ENCODE peak calls at places on chromosome 14, in five cellular contexts. C is heart left ventricle, Q is uterus, S is spleen, M is HL-60. P is an unnamed sample.

GRCh38 chr14:64525354-64525753 is 15.2 kb upstream of the HSPA2 start:
- DNase-seq in S (no peak), Q (no peak), C (no peak), M (no peak), P (no peak)

GRCh38 chr14:55689971-55690871 is 110.2 kb downstream of the KTN1 start:
- DNase-seq in S (no peak), Q (no peak), C (no peak), M (no peak), P (no peak)

GRCh38 chr14:47917344-47917954 is 242.0 kb upstream of the MDGA2 start:
- DNase-seq in Q (no peak), S (no peak), C (no peak), M (no peak), P (no peak)

GRCh38 chr14:90658541-90658967 is 157.7 kb downstream of the TTC7B start:
- DNase-seq in S (no peak), C (no peak), Q (no peak), M (peak; percentile 31), P (no peak)

GRCh38 chr14:104036250-104036649 is 49.2 kb upstream of the ASPG start:
- DNase-seq in Q (no peak), C (no peak), M (no peak), S (no peak), P (no peak)

GRCh38 chr14:88660056-88660455 is 97.2 kb downstream of the ZC3H14 start:
- DNase-seq in Q (no peak), S (no peak), C (no peak), M (no peak), P (no peak)

GRCh38 chr14:20679907-20680306 is 4.5 kb upstream of the RNASE4 start:
- DNase-seq in Q (peak; percentile 26), S (no peak), M (no peak), C (no peak), P (no peak)

GRCh38 chr14:68564236-68564825 is 228.5 kb downstream of the ZFP36L1 start:
- DNase-seq in C (no peak), M (no peak), S (no peak), Q (no peak), P (no peak)

GRCh38 chr14:99527026-99527425 is 45.8 kb downstream of the CCNK start:
- DNase-seq in C (no peak), M (no peak), S (no peak), Q (no peak), P (no peak)

GRCh38 chr14:101340556-101340955 is 220.7 kb upstream of the DIO3 start:
- DNase-seq in Q (no peak), S (no peak), M (no peak), C (no peak), P (no peak)

GRCh38 chr14:56005580-56006053 is 112.6 kb upstream of the PELI2 start:
- DNase-seq in C (no peak), S (no peak), M (no peak), Q (no peak), P (no peak)

GRCh38 chr14:91380610-91381371 is 36.8 kb downstream of the CCDC88C start:
- DNase-seq in Q (peak; percentile 41), M (peak; percentile 85), C (peak; percentile 60), S (no peak), P (no peak)

GRCh38 chr14:65334765-65335411 is 77.6 kb upstream of the FUT8 start:
- DNase-seq in C (no peak), S (no peak), M (no peak), Q (no peak), P (no peak)

GRCh38 chr14:91897121-91897701 is 29.9 kb upstream of the TC2N start:
- DNase-seq in S (no peak), C (peak; percentile 74), Q (peak; percentile 63), M (no peak), P (peak; percentile 42)

GRCh38 chr14:72619071-72619710 is 274.7 kb downstream of the DPF3 start:
- DNase-seq in M (no peak), S (no peak), C (peak; percentile 37), Q (no peak), P (no peak)

GRCh38 chr14:50759800-50760543 is 71.0 kb downstream of the NIN start:
- DNase-seq in Q (no peak), S (no peak), M (no peak), C (no peak), P (no peak)

GRCh38 chr14:76922092-76922491 is 95.9 kb downstream of the LRRC74A start:
- DNase-seq in C (no peak), M (no peak), Q (no peak), S (no peak), P (no peak)

GRCh38 chr14:61470954-61471279 is 149.5 kb downstream of the PRKCH start:
- DNase-seq in S (no peak), C (no peak), Q (no peak), M (no peak), P (no peak)

GRCh38 chr14:88879016-88879415 is 54.6 kb downstream of the TTC8 start:
- DNase-seq in Q (no peak), S (no peak), M (peak; percentile 21), C (no peak), P (peak; percentile 43)

GRCh38 chr14:96493178-96493577 is 9.0 kb upstream of the PAPOLA start:
- DNase-seq in M (no peak), Q (no peak), C (no peak), S (no peak), P (no peak)

GRCh38 chr14:85934886-85935254 is 404.9 kb downstream of the FLRT2 start:
- DNase-seq in S (no peak), C (no peak), M (no peak), Q (no peak), P (no peak)

GRCh38 chr14:101189962-101190560 is 286.5 kb upstream of the RTL1 start:
- DNase-seq in C (no peak), M (no peak), Q (no peak), S (no peak), P (no peak)

GRCh38 chr14:80764496-80764895 is 177.0 kb downstream of the CEP128 start:
- DNase-seq in C (no peak), M (no peak), S (no peak), Q (no peak), P (no peak)

GRCh38 chr14:58281969-58282368 is 16.4 kb upstream of the ARID4A start:
- DNase-seq in S (no peak), M (no peak), Q (no peak), C (no peak), P (no peak)

GRCh38 chr14:67680121-67680602 is 5.7 kb upstream of the VTI1B start:
- DNase-seq in S (no peak), Q (no peak), C (no peak), M (no peak), P (no peak)

GRCh38 chr14:70658899-70659298 is 17.2 kb downstream of the TTC9 start:
- DNase-seq in Q (no peak), S (no peak), C (no peak), M (peak; percentile 38), P (no peak)

GRCh38 chr14:70663707-70664179 is 22.0 kb downstream of the TTC9 start:
- DNase-seq in M (no peak), S (no peak), C (no peak), Q (no peak), P (peak; percentile 82)

GRCh38 chr14:70662080-70662479 is 20.4 kb downstream of the TTC9 start:
- DNase-seq in M (no peak), Q (no peak), S (no peak), C (no peak), P (no peak)

GRCh38 chr14:70662816-70663215 is 21.1 kb downstream of the TTC9 start:
- DNase-seq in Q (no peak), S (no peak), C (no peak), M (no peak), P (no peak)

DNA sequence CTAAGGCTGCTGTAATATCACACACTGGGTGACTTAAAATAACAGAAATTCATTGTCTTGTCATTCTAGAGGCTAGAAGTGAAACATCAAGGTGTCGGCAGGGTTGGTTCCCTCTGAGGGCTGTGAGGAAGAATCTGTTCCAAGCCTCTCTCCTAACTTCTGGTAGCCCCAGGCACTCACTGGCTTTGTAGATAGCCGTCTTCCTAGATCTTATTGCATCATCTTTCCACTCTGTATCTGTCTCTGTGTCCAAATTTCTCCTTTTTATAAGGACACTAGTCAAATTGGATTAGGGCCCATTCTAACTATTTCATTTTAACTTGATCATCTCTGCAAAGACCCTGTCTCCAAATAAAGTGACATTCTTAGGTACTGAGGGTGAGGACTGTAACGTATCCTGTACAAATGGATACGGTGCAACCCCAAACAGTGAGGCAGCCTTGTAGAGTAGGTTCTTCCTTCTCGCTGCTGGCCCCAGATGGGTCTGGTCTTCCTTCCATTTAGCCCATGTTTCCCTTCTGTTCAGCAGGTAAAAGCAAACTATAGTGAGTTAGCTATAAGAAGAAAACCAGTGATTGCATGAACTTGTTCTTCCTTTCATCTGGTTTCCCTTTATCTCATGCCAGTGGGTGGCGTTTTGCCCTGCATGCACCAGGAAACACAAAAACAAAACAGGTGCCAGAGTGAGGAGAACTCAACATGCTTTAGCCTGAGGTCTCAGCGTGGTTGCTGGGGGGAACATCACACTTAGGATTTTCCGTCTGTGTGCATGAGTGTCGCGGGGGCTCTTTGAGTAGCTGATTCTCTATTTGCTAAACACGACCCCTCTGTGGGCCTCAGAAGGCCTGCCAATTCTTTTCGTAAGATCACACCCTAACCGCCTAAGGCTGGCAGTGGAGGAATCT is 19.5 kb downstream of the TTC9 start:
- DNase-seq in M (peak; percentile 28), Q (no peak), S (no peak), C (no peak), P (no peak)
- TF ChIP-seq CTCF in M (no peak), Q (no peak), S (no peak), C (no peak), P (no peak)

DNA sequence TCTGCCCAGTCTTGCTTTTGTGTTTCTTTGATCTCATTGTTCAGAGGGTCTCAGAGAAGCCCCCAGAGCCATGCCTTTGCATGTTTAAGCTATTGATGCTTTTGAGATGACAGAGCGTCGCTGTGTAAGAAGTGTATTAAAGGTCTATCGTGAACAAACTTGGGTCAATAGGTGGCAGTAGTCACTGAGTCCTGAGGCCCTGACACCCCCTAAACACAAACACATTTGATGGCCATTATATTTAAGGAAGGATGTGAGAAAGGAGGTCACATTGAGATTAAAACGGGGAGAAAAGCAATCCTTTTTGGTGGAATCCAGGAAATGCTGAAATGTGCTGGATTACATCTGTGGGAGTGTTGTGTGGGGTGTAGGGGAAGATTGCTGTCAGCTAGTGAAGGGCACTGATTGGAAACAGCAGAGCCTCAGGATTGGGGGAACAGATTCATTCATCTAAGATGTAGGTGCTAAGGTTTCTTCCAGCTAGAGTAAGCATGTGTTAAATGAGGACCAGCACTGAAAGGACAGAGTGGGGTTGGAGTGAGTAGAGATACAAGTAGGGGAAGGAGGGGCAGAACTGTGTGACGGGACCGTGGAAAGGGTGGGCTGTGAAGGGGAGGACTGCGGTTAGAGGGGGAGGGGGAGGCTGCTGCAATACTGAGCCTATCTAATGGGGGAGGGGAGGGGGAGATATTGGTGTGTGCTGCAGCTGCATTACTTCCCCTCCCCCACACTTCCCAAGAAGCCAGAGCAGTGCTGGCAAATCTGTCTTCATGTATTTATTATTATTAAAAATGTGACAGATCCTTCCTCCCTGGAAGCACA is 12.7 kb downstream of the NGDN start:
- DNase-seq in M (no peak), C (no peak), Q (no peak), S (no peak), P (no peak)
- H3K4me3 ChIP-seq in M (no peak overlapping the region), C (no peak overlapping the region), Q (no peak overlapping the region), S (no peak overlapping the region), P (no peak overlapping the region)

DNA sequence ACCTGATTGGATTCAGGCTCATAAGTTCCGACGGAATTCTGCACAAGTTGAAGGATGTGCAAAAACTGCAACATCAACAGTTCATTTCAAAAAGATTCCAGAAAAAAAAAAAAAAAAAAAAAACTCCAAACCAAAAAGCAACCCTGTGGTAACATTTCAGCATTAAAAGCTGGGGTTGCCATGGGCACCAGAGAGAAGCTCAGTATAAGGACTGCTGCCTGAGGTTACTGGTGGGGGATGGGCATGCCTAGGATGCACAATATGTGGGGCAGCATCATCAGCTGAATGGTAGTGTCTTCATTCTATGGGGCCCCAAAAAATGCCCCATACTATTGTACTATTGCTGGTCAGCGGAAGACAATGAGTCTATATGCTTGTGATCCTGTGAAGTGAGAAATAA is 44.7 kb downstream of the MBIP start:
- DNase-seq in C (no peak), S (no peak), Q (no peak), M (no peak), P (no peak)
- H3K27me3 ChIP-seq in C (peaks cover 5% of the 10 kb centered on the region), S (no peaks in the 10 kb centered on the region), Q (no peaks in the 10 kb centered on the region), M (no peaks in the 10 kb centered on the region), P (peaks cover 10% of the 10 kb centered on the region)

GRCh38 chr14:105299654-105300541 is 903 bp downstream of the BRF1 start:
- DNase-seq in Q (peak; percentile 48), S (no peak), C (peak; percentile 49), M (no peak), P (no peak)
- TF ChIP-seq CTCF in Q (no peak), S (no peak), C (no peak), M (no peak), P (no peak)

P was measured in BJ.